ENCODE peak calls at places on chromosomes 4 and X, in five cellular contexts. Q is osteoblast, H is PC-3, K is IMR-90, M is keratinocyte. E is an unnamed sample.
A peak's percentile ranks its signal among the peaks of the same experiment; 100 is the strongest.

GRCh38 chrX:115147220-115147619 is 42.0 kb upstream of the RBMXL3 start:
- DNase-seq in Q (no peak), H (peak; percentile 57), K (peak; percentile 40), M (no peak), E (peak; percentile 17)

GRCh38 chr4:79923290-79923689 is 149.7 kb downstream of the ANTXR2 start:
- DNase-seq in Q (no peak), H (no peak), K (no peak), M (no peak), E (no peak)

GRCh38 chr4:151202851-151203455 is 74.0 kb upstream of the PRSS48 start:
- DNase-seq in Q (no peak), H (no peak), K (peak; percentile 14), M (no peak), E (peak; percentile 53)

GRCh38 chr4:76589402-76589801 is 154.4 kb downstream of the SHROOM3 start:
- DNase-seq in Q (peak; percentile 79), H (peak; percentile 26), K (peak; percentile 57), M (no peak), E (peak; percentile 86)

GRCh38 chr4:173243321-173243720 is 74.7 kb downstream of the GALNT7 start:
- DNase-seq in Q (no peak), H (peak; percentile 80), K (peak; percentile 88), M (peak; percentile 26), E (peak; percentile 80)

GRCh38 chr4:114384629-114385028 is 214.0 kb upstream of the UGT8 start:
- DNase-seq in Q (no peak), H (peak; percentile 57), K (peak; percentile 77), M (no peak), E (peak; percentile 31)

GRCh38 chrX:57918750-57919436 is 8.6 kb upstream of the ZXDA start:
- DNase-seq in Q (no peak), H (peak; percentile 71), K (peak; percentile 17), M (no peak), E (no peak)

GRCh38 chr4:130238121-130238520 is 1142.2 kb downstream of the C4orf33 start:
- DNase-seq in Q (no peak), H (peak; percentile 25), K (no peak), M (no peak), E (no peak)

GRCh38 chr4:73224886-73225285 is 33.7 kb downstream of the ANKRD17 start:
- DNase-seq in Q (no peak), H (no peak), K (no peak), M (no peak), E (no peak)

GRCh38 chr4:56995525-56995924 is 16.8 kb downstream of the POLR2B start:
- DNase-seq in Q (peak; percentile 69), H (no peak), K (peak; percentile 97), M (no peak), E (peak; percentile 97)

GRCh38 chrX:68387786-68388185 is 45.5 kb downstream of the OPHN1 start:
- DNase-seq in Q (no peak), H (no peak), K (no peak), M (no peak), E (no peak)

GRCh38 chr4:74109894-74110605 is 11.1 kb upstream of the CXCL2 start:
- DNase-seq in Q (no peak), H (peak; percentile 96), K (peak; percentile 93), M (peak; percentile 33), E (peak; percentile 97)

GRCh38 chr4:108628411-108628810 is 8.0 kb downstream of the RPL34 start:
- DNase-seq in Q (no peak), H (no peak), K (no peak), M (no peak), E (peak; percentile 28)

GRCh38 chrX:150361070-150361776 is 1.9 kb upstream of the MAMLD1 start:
- DNase-seq in Q (no peak), H (peak; percentile 18), K (peak; percentile 26), M (no peak), E (no peak)
- TF ChIP-seq CTCF in Q (no peak), H (no peak), K (peak; percentile 32), M (peak; percentile 23), E (no peak)

DNA sequence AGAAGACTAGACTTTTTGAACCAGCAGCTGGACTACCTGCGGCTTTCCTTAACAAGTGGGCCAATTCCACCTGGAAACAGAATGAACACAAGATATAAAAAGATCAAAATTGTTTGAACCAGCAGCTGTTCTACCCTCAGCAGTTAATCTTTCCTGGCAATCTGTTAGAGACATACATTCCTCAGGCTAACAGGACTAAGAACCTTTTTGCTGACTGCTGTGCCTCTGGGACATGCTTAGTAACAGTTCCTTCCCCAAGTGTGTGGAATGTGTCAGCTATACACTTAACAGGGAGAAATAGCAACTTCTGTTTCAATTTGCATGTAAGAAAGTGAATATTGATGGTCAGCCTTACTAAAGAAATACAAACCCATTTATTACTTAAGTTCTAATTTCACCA is 554.4 kb downstream of the ARAP2 start:
- DNase-seq in Q (no peak), H (no peak), K (no peak), M (no peak), E (no peak)
- H4K20me1 ChIP-seq in Q (no peaks in the 10 kb centered on the region), H (no peaks in the 10 kb centered on the region), K (no peaks in the 10 kb centered on the region), M (no peaks in the 10 kb centered on the region), E (no peaks in the 10 kb centered on the region)

DNA sequence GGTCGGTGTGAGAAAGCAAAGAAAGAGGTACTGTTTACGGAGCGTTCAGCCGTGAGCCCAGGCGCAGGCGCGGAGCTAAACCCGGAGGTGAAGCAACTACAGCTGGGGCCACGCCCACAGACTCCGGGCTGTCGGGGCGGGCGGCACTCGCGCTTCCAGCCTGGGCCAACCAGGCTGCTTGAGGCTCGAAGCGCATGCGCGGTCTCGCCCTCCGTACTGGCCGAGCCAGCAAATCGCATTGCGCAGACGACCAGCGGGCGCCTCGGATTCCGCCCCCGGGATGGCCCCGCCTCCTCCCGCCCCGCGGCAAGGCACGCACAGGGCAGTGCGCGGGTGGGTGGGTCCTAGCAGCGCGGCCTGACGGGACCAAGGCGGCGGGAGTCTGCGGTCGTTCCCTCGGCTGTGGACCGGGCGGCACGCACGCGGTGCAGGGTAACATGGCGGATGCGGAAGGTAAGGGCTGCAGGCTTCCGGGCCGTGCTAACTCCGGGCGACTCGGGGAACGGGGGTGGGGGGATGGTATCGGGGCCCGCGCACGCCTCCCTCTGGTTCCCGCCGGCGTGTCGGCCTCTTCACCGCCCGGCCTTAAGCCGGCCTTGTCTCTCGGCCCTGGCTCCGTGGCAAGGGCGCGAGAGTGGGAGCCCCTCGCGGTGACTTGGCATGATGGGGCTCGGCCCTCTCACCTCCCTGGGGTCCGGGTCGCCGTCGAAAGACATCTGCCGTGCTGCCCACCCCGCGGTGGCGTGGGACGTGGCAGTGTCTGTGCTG is at the start of gene DKC1:
- DNase-seq in Q (peak; percentile 95), H (peak; percentile 98), K (peak; percentile 94), M (peak; percentile 66), E (peak; percentile 81)
- TF ChIP-seq CTCF in Q (no peak), H (no peak), K (peak; percentile 7), M (no peak), E (no peak)

DNA sequence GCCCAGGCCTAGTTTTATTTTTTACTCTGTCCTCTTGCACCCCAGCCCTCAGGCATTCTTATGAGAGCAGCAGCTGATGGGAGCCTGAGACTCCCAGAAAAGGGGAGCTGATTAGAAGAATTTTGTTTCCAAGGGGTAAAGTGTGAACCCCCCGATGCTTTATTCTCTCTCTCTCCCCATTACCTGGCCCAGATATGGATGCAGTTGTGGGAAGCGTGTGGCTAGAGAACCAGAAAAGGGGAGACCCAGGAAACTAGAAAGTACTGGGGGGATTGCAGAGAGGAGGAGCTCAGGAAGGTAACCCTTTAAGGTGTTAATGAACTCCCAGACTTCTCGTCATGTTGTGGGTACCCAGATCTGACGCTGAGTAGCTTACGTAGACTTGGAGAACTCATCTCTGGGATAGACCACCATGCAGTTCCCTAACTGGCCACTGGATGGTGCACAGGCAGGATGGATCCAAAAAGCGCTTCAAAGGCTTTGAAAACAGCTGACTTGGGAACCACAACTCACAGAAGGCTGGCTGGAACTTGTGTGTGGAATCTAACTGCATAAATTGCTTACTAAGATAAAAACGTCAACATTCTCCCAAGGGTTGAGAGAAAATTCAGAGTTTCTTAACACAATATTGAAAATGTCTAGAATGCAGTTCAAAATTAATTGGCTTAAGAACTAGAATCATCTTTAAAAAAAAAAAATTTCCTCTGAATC is 64.7 kb downstream of the TBC1D14 start:
- DNase-seq in Q (peak; percentile 97), H (peak; percentile 83), K (peak; percentile 84), M (no peak), E (peak; percentile 72)
- H4K20me1 ChIP-seq in Q (no peaks in the 10 kb centered on the region), H (no peaks in the 10 kb centered on the region), K (no peaks in the 10 kb centered on the region), M (no peaks in the 10 kb centered on the region), E (no peaks in the 10 kb centered on the region)

DNA sequence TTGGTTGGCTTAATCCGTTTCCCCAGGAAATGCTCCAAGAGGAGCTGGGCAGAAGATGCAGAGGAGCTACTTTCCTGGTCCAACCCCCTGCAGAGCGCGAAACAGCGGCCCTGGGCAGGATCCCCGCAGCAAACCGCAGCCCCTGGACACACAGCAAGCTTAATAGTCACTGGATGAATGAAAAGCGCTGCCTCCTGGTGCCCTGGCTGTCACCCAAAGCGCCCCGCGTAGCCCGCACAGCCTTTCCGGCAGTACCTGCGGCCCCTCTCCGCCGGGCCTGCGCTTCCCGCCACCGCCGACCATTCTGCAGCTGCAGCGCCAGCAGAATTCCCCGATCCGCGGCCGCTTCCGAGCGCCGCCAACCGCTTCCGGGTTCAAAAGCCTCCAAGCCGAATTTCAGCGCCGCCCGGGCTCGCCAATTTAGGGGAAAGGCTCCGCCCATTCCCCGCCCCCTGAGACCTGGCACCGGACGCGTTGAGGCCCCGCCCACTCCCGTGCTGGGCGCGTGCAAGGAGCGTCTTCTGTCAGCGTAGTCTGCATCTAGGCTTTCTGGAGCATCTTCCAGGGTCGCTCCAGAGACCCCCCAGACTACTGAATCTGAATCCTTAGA is at the start of gene HPF1:
- DNase-seq in Q (peak; percentile 93), H (peak; percentile 87), K (peak; percentile 75), M (peak; percentile 19), E (peak; percentile 59)
- TF ChIP-seq CTCF in Q (no peak), H (no peak), K (no peak), M (no peak), E (no peak)

GRCh38 chr4:94436512-94436911 is 15.2 kb upstream of the PDLIM5 start:
- DNase-seq in Q (no peak), H (no peak), K (no peak), M (no peak), E (no peak)
- H4K20me1 ChIP-seq in Q (no peaks in the 10 kb centered on the region), H (no peaks in the 10 kb centered on the region), K (no peaks in the 10 kb centered on the region), M (no peaks in the 10 kb centered on the region), E (no peaks in the 10 kb centered on the region)

GRCh38 chr4:89598602-89599001 is 238.4 kb downstream of the SNCA start:
- DNase-seq in Q (no peak), H (peak; percentile 29), K (peak; percentile 17), M (no peak), E (no peak)
- TF ChIP-seq CTCF in Q (peak; percentile 25), H (peak; percentile 51), K (peak; percentile 19), M (peak; percentile 35), E (peak; percentile 27)

GRCh38 chr4:118813561-118813960 is 22.4 kb downstream of the SEC24D start:
- DNase-seq in Q (no peak), H (no peak), K (no peak), M (no peak), E (no peak)
- H4K20me1 ChIP-seq in Q (peaks cover 88% of the 10 kb centered on the region), H (no peaks in the 10 kb centered on the region), K (peaks cover 77% of the 10 kb centered on the region), M (no peaks in the 10 kb centered on the region), E (peaks cover 99% of the 10 kb centered on the region)

GRCh38 chr4:145954924-145955339 is 16.3 kb upstream of the ZNF827 start:
- DNase-seq in Q (peak; percentile 58), H (peak; percentile 99), K (peak; percentile 96), M (peak; percentile 99), E (peak; percentile 98)

GRCh38 chr4:145957307-145957706 is 18.7 kb upstream of the ZNF827 start:
- DNase-seq in Q (no peak), H (no peak), K (no peak), M (no peak), E (no peak)

GRCh38 chr4:145960012-145960411 is 21.4 kb upstream of the ZNF827 start:
- DNase-seq in Q (no peak), H (peak; percentile 44), K (no peak), M (no peak), E (no peak)

GRCh38 chr4:145951931-145952330 is 13.3 kb upstream of the ZNF827 start:
- DNase-seq in Q (no peak), H (no peak), K (peak; percentile 33), M (no peak), E (no peak)

GRCh38 chr4:145956288-145956890 is 17.8 kb upstream of the ZNF827 start:
- DNase-seq in Q (peak; percentile 23), H (peak; percentile 75), K (peak; percentile 40), M (no peak), E (no peak)
- TF ChIP-seq CTCF in Q (peak; percentile 88), H (peak; percentile 93), K (peak; percentile 61), M (peak; percentile 74), E (peak; percentile 69)